ENCODE peak calls at places on chromosomes 13 and 19, in eight cellular contexts. One of them, this sample, is unnamed.
A peak's percentile ranks its signal among the peaks of the same experiment; 100 is the strongest.

GRCh38 chr13:36788276-36788675 is 30.7 kb upstream of the RFXAP start:
- DNase-seq in epithelial cell of proximal tubule: no peak
- DNase-seq in upper lobe of right lung: no peak
- DNase-seq in H9: no peak
- DNase-seq in omental fat pad: no peak
- DNase-seq in brain microvascular endothelial cell: no peak
- DNase-seq in mucosa of descending colon: no peak
- DNase-seq in ascending aorta: no peak
- DNase-seq in this sample: peak; percentile 11

GRCh38 chr19:55777528-55777927 is 8.6 kb downstream of the RFPL4AL1 start:
- DNase-seq in epithelial cell of proximal tubule: no peak
- DNase-seq in upper lobe of right lung: no peak
- DNase-seq in H9: no peak
- DNase-seq in omental fat pad: no peak
- DNase-seq in brain microvascular endothelial cell: no peak
- DNase-seq in mucosa of descending colon: peak; percentile 34
- DNase-seq in ascending aorta: no peak
- DNase-seq in this sample: no peak

GRCh38 chr13:22114630-22115311 is 443.9 kb downstream of the FGF9 start:
- DNase-seq in epithelial cell of proximal tubule: peak; percentile 100
- DNase-seq in upper lobe of right lung: no peak
- DNase-seq in H9: no peak
- DNase-seq in omental fat pad: no peak
- DNase-seq in brain microvascular endothelial cell: no peak
- DNase-seq in mucosa of descending colon: peak; percentile 30
- DNase-seq in ascending aorta: no peak
- DNase-seq in this sample: peak; percentile 17

GRCh38 chr19:45670670-45671453 is 2.8 kb downstream of the GIPR start:
- DNase-seq in epithelial cell of proximal tubule: no peak
- DNase-seq in upper lobe of right lung: peak; percentile 93
- DNase-seq in H9: peak; percentile 96
- DNase-seq in omental fat pad: peak; percentile 48
- DNase-seq in brain microvascular endothelial cell: peak; percentile 68
- DNase-seq in mucosa of descending colon: peak; percentile 95
- DNase-seq in ascending aorta: no peak
- DNase-seq in this sample: peak; percentile 42

GRCh38 chr13:41905600-41906254 is 55.2 kb downstream of the VWA8 start:
- DNase-seq in epithelial cell of proximal tubule: peak; percentile 59
- DNase-seq in upper lobe of right lung: no peak
- DNase-seq in H9: no peak
- DNase-seq in omental fat pad: no peak
- DNase-seq in brain microvascular endothelial cell: no peak
- DNase-seq in mucosa of descending colon: no peak
- DNase-seq in ascending aorta: no peak
- DNase-seq in this sample: peak; percentile 36

GRCh38 chr19:49440439-49441209 is 703 bp downstream of the SLC17A7 start:
- DNase-seq in epithelial cell of proximal tubule: no peak
- DNase-seq in upper lobe of right lung: no peak
- DNase-seq in H9: no peak
- DNase-seq in omental fat pad: no peak
- DNase-seq in brain microvascular endothelial cell: no peak
- DNase-seq in mucosa of descending colon: no peak
- DNase-seq in ascending aorta: no peak
- DNase-seq in this sample: no peak

GRCh38 chr13:30622551-30622950 is 4.8 kb downstream of the USPL1 start:
- DNase-seq in epithelial cell of proximal tubule: no peak
- DNase-seq in upper lobe of right lung: no peak
- DNase-seq in H9: no peak
- DNase-seq in omental fat pad: no peak
- DNase-seq in brain microvascular endothelial cell: no peak
- DNase-seq in mucosa of descending colon: no peak
- DNase-seq in ascending aorta: no peak
- DNase-seq in this sample: no peak

GRCh38 chr13:46321494-46322225 is 65.4 kb downstream of the RUBCNL start:
- DNase-seq in epithelial cell of proximal tubule: no peak
- DNase-seq in upper lobe of right lung: no peak
- DNase-seq in H9: peak; percentile 55
- DNase-seq in omental fat pad: no peak
- DNase-seq in brain microvascular endothelial cell: peak; percentile 53
- DNase-seq in mucosa of descending colon: peak; percentile 72
- DNase-seq in ascending aorta: peak; percentile 78
- DNase-seq in this sample: peak; percentile 67

GRCh38 chr13:37074703-37075102 is 15.2 kb upstream of the SUPT20H start:
- DNase-seq in epithelial cell of proximal tubule: no peak
- DNase-seq in upper lobe of right lung: no peak
- DNase-seq in H9: no peak
- DNase-seq in omental fat pad: no peak
- DNase-seq in brain microvascular endothelial cell: no peak
- DNase-seq in mucosa of descending colon: no peak
- DNase-seq in ascending aorta: no peak
- DNase-seq in this sample: peak; percentile 59

GRCh38 chr13:67439365-67439764 is 209.2 kb upstream of the PCDH9 start:
- DNase-seq in epithelial cell of proximal tubule: no peak
- DNase-seq in upper lobe of right lung: no peak
- DNase-seq in H9: no peak
- DNase-seq in omental fat pad: no peak
- DNase-seq in brain microvascular endothelial cell: no peak
- DNase-seq in mucosa of descending colon: no peak
- DNase-seq in ascending aorta: no peak
- DNase-seq in this sample: no peak

GRCh38 chr13:29956771-29957170 is 106.4 kb upstream of the UBL3 start:
- DNase-seq in epithelial cell of proximal tubule: no peak
- DNase-seq in upper lobe of right lung: no peak
- DNase-seq in H9: no peak
- DNase-seq in omental fat pad: no peak
- DNase-seq in brain microvascular endothelial cell: no peak
- DNase-seq in mucosa of descending colon: no peak
- DNase-seq in ascending aorta: no peak
- DNase-seq in this sample: no peak

GRCh38 chr13:34201050-34201913 is 383.3 kb downstream of the RFC3 start:
- DNase-seq in epithelial cell of proximal tubule: no peak
- DNase-seq in upper lobe of right lung: no peak
- DNase-seq in H9: no peak
- DNase-seq in omental fat pad: no peak
- DNase-seq in brain microvascular endothelial cell: peak; percentile 53
- DNase-seq in mucosa of descending colon: peak; percentile 12
- DNase-seq in ascending aorta: no peak
- DNase-seq in this sample: peak; percentile 94

GRCh38 chr13:83485101-83485500 is 397.2 kb downstream of the SLITRK1 start:
- DNase-seq in epithelial cell of proximal tubule: no peak
- DNase-seq in upper lobe of right lung: no peak
- DNase-seq in H9: no peak
- DNase-seq in omental fat pad: no peak
- DNase-seq in brain microvascular endothelial cell: no peak
- DNase-seq in mucosa of descending colon: no peak
- DNase-seq in ascending aorta: no peak
- DNase-seq in this sample: no peak

GRCh38 chr13:79781829-79782540 is 301.0 kb downstream of the NDFIP2 start:
- DNase-seq in epithelial cell of proximal tubule: no peak
- DNase-seq in upper lobe of right lung: no peak
- DNase-seq in H9: no peak
- DNase-seq in omental fat pad: no peak
- DNase-seq in brain microvascular endothelial cell: no peak
- DNase-seq in mucosa of descending colon: no peak
- DNase-seq in ascending aorta: no peak
- DNase-seq in this sample: no peak

GRCh38 chr13:113122571-113123225 is at the start of gene F10:
- DNase-seq in epithelial cell of proximal tubule: no peak
- DNase-seq in upper lobe of right lung: peak; percentile 68
- DNase-seq in H9: peak; percentile 88
- DNase-seq in omental fat pad: no peak
- DNase-seq in brain microvascular endothelial cell: peak; percentile 75
- DNase-seq in mucosa of descending colon: peak; percentile 85
- DNase-seq in ascending aorta: peak; percentile 79
- DNase-seq in this sample: peak; percentile 70

GRCh38 chr13:109971006-109971744 is 184.8 kb upstream of the IRS2 start:
- DNase-seq in epithelial cell of proximal tubule: no peak
- DNase-seq in upper lobe of right lung: no peak
- DNase-seq in H9: no peak
- DNase-seq in omental fat pad: no peak
- DNase-seq in brain microvascular endothelial cell: no peak
- DNase-seq in mucosa of descending colon: no peak
- DNase-seq in ascending aorta: no peak
- DNase-seq in this sample: peak; percentile 69

GRCh38 chr13:105774739-105775460 is 760.6 kb downstream of the EFNB2 start:
- DNase-seq in epithelial cell of proximal tubule: peak; percentile 96
- DNase-seq in upper lobe of right lung: no peak
- DNase-seq in H9: no peak
- DNase-seq in omental fat pad: no peak
- DNase-seq in brain microvascular endothelial cell: no peak
- DNase-seq in mucosa of descending colon: no peak
- DNase-seq in ascending aorta: no peak
- DNase-seq in this sample: no peak

GRCh38 chr13:37929308-37929707 is 59.7 kb upstream of the TRPC4 start:
- DNase-seq in epithelial cell of proximal tubule: no peak
- DNase-seq in upper lobe of right lung: no peak
- DNase-seq in H9: no peak
- DNase-seq in omental fat pad: no peak
- DNase-seq in brain microvascular endothelial cell: no peak
- DNase-seq in mucosa of descending colon: no peak
- DNase-seq in ascending aorta: no peak
- DNase-seq in this sample: no peak

GRCh38 chr19:10797078-10797477 is 38.9 kb downstream of the TMED1 start:
- DNase-seq in epithelial cell of proximal tubule: no peak
- DNase-seq in upper lobe of right lung: no peak
- DNase-seq in H9: no peak
- DNase-seq in omental fat pad: no peak
- DNase-seq in brain microvascular endothelial cell: no peak
- DNase-seq in mucosa of descending colon: no peak
- DNase-seq in ascending aorta: no peak
- DNase-seq in this sample: no peak

GRCh38 chr19:31377736-31378135 is 28.5 kb upstream of the TSHZ3 start:
- DNase-seq in epithelial cell of proximal tubule: no peak
- DNase-seq in upper lobe of right lung: no peak
- DNase-seq in H9: no peak
- DNase-seq in omental fat pad: no peak
- DNase-seq in brain microvascular endothelial cell: no peak
- DNase-seq in mucosa of descending colon: no peak
- DNase-seq in ascending aorta: no peak
- DNase-seq in this sample: no peak

GRCh38 chr13:84894749-84895148 is 904.5 kb downstream of the SLITRK6 start:
- DNase-seq in epithelial cell of proximal tubule: no peak
- DNase-seq in upper lobe of right lung: no peak
- DNase-seq in H9: peak; percentile 46
- DNase-seq in omental fat pad: no peak
- DNase-seq in brain microvascular endothelial cell: no peak
- DNase-seq in mucosa of descending colon: no peak
- DNase-seq in ascending aorta: no peak
- DNase-seq in this sample: no peak
- TF ChIP-seq CTCF in epithelial cell of proximal tubule: no peak
- TF ChIP-seq CTCF in upper lobe of right lung: no peak
- TF ChIP-seq CTCF in H9: peak; percentile 46
- TF ChIP-seq CTCF in omental fat pad: no peak
- TF ChIP-seq CTCF in brain microvascular endothelial cell: no peak
- TF ChIP-seq CTCF in mucosa of descending colon: no peak
- TF ChIP-seq CTCF in ascending aorta: no peak
- TF ChIP-seq CTCF in this sample: no peak

GRCh38 chr19:4712771-4713170 is 10.9 kb downstream of the DPP9 start:
- DNase-seq in epithelial cell of proximal tubule: no peak
- DNase-seq in upper lobe of right lung: no peak
- DNase-seq in H9: no peak
- DNase-seq in omental fat pad: no peak
- DNase-seq in brain microvascular endothelial cell: no peak
- DNase-seq in mucosa of descending colon: no peak
- DNase-seq in ascending aorta: no peak
- DNase-seq in this sample: no peak
- TF ChIP-seq CTCF in epithelial cell of proximal tubule: no peak
- TF ChIP-seq CTCF in upper lobe of right lung: no peak
- TF ChIP-seq CTCF in H9: no peak
- TF ChIP-seq CTCF in omental fat pad: no peak
- TF ChIP-seq CTCF in brain microvascular endothelial cell: no peak
- TF ChIP-seq CTCF in mucosa of descending colon: no peak
- TF ChIP-seq CTCF in ascending aorta: no peak
- TF ChIP-seq CTCF in this sample: no peak

GRCh38 chr13:43804461-43805070 is 17.8 kb upstream of the ENOX1 start:
- DNase-seq in epithelial cell of proximal tubule: no peak
- DNase-seq in upper lobe of right lung: no peak
- DNase-seq in H9: no peak
- DNase-seq in omental fat pad: no peak
- DNase-seq in brain microvascular endothelial cell: peak; percentile 76
- DNase-seq in mucosa of descending colon: peak; percentile 74
- DNase-seq in ascending aorta: no peak
- DNase-seq in this sample: peak; percentile 58
- TF ChIP-seq CTCF in epithelial cell of proximal tubule: peak; percentile 49
- TF ChIP-seq CTCF in upper lobe of right lung: peak; percentile 65
- TF ChIP-seq CTCF in H9: peak; percentile 77
- TF ChIP-seq CTCF in omental fat pad: no peak
- TF ChIP-seq CTCF in brain microvascular endothelial cell: peak; percentile 34
- TF ChIP-seq CTCF in mucosa of descending colon: no peak
- TF ChIP-seq CTCF in ascending aorta: peak; percentile 66
- TF ChIP-seq CTCF in this sample: peak; percentile 56

GRCh38 chr19:58154287-58154678 is 3.7 kb upstream of the ZNF329 start:
- DNase-seq in epithelial cell of proximal tubule: no peak
- DNase-seq in upper lobe of right lung: peak; percentile 65
- DNase-seq in H9: peak; percentile 49
- DNase-seq in omental fat pad: peak; percentile 22
- DNase-seq in brain microvascular endothelial cell: peak; percentile 16
- DNase-seq in mucosa of descending colon: peak; percentile 24
- DNase-seq in ascending aorta: peak; percentile 64
- DNase-seq in this sample: peak; percentile 50

GRCh38 chr19:58145849-58146248 is 4.7 kb downstream of the ZNF329 start:
- DNase-seq in epithelial cell of proximal tubule: no peak
- DNase-seq in upper lobe of right lung: no peak
- DNase-seq in H9: no peak
- DNase-seq in omental fat pad: no peak
- DNase-seq in brain microvascular endothelial cell: no peak
- DNase-seq in mucosa of descending colon: no peak
- DNase-seq in ascending aorta: no peak
- DNase-seq in this sample: no peak

GRCh38 chr19:58153386-58153785 is 2.8 kb upstream of the ZNF329 start:
- DNase-seq in epithelial cell of proximal tubule: no peak
- DNase-seq in upper lobe of right lung: no peak
- DNase-seq in H9: no peak
- DNase-seq in omental fat pad: no peak
- DNase-seq in brain microvascular endothelial cell: no peak
- DNase-seq in mucosa of descending colon: no peak
- DNase-seq in ascending aorta: no peak
- DNase-seq in this sample: no peak

GRCh38 chr19:58154679-58155648 is 4.4 kb upstream of the ZNF329 start:
- DNase-seq in epithelial cell of proximal tubule: no peak
- DNase-seq in upper lobe of right lung: peak; percentile 98
- DNase-seq in H9: peak; percentile 96
- DNase-seq in omental fat pad: peak; percentile 96
- DNase-seq in brain microvascular endothelial cell: peak; percentile 89
- DNase-seq in mucosa of descending colon: peak; percentile 97
- DNase-seq in ascending aorta: peak; percentile 98
- DNase-seq in this sample: peak; percentile 90

DNA sequence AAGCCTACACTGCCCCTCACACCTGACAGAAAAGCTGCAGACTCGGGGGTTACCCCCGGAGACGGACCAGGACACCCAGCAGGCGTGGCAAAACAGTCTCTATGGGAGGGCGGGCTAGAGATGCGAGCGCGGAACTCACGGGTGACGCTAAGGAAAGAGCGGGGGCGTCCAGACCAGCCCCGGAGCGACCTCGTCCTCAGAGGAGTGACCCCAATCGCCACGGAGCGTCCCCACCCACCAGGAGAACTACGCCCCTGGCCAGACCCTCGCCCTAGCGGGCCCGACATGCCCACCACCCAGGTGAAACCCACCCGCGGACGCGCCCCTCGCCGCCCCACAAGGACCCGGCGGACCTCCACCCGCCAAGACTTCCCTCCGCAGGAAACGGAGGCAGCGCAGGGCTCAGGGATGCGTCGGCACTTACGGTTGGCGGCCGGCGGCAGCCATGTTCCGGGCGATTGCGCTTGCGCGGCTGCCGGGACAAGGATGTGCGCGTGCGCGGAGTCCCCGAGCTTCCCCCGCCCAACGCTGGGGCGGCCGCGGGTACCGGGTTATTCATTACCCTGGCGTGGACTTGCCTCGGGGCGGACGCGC is at the start of gene ZNF329:
- DNase-seq in epithelial cell of proximal tubule: no peak
- DNase-seq in upper lobe of right lung: peak; percentile 89
- DNase-seq in H9: peak; percentile 78
- DNase-seq in omental fat pad: peak; percentile 74
- DNase-seq in brain microvascular endothelial cell: peak; percentile 76
- DNase-seq in mucosa of descending colon: peak; percentile 89
- DNase-seq in ascending aorta: peak; percentile 87
- DNase-seq in this sample: peak; percentile 74
- TF ChIP-seq CTCF in epithelial cell of proximal tubule: no peak
- TF ChIP-seq CTCF in upper lobe of right lung: no peak
- TF ChIP-seq CTCF in H9: no peak
- TF ChIP-seq CTCF in omental fat pad: no peak
- TF ChIP-seq CTCF in brain microvascular endothelial cell: no peak
- TF ChIP-seq CTCF in mucosa of descending colon: no peak
- TF ChIP-seq CTCF in ascending aorta: no peak
- TF ChIP-seq CTCF in this sample: no peak

This sample was measured in AG10803.